ENCODE peak calls at places on chromosome 21, in five cellular contexts. W, I, Y, K and B are unnamed samples. For H3K4me1, the result is how much of the 10 kb centered on the place peaks cover.

GRCh38 chr21:33266784-33267135 is 593 bp downstream of the IL10RB start:
- DNase-seq in W (peak), K (no peak), Y (no peak), I (no peak), B (no peak)

GRCh38 chr21:25489673-25490072 is 117.6 kb downstream of the MRPL39 start:
- DNase-seq in K (no peak), Y (no peak), W (no peak), I (no peak), B (no peak)

GRCh38 chr21:29201186-29201585 is 70.7 kb downstream of the MAP3K7CL start:
- DNase-seq in Y (no peak), K (no peak), W (no peak), I (no peak), B (no peak)

GRCh38 chr21:33089439-33089838 is 19.5 kb downstream of the OLIG1 start:
- DNase-seq in W (no peak), I (no peak), Y (no peak), K (no peak), B (no peak)

GRCh38 chr21:26374817-26375216 is 198.3 kb downstream of the CYYR1 start:
- DNase-seq in K (no peak), I (no peak), W (no peak), Y (no peak), B (no peak)

GRCh38 chr21:14981246-14981645 is 83.6 kb downstream of the NRIP1 start:
- DNase-seq in I (no peak), K (no peak), Y (no peak), W (no peak), B (no peak)

GRCh38 chr21:33587792-33588484 is 546 bp downstream of the DONSON start:
- DNase-seq in I (peak), K (peak), Y (peak), W (peak), B (no peak)

GRCh38 chr21:28516996-28517592 is 475.6 kb downstream of the LTN1 start:
- DNase-seq in K (peak), W (no peak), Y (peak), I (peak), B (peak)

GRCh38 chr21:29157084-29157483 is 26.6 kb downstream of the MAP3K7CL start:
- DNase-seq in W (no peak), Y (no peak), I (no peak), K (no peak), B (no peak)

GRCh38 chr21:35178812-35179211 is 129.7 kb upstream of the RUNX1 start:
- DNase-seq in K (no peak), Y (no peak), I (peak), W (no peak), B (no peak)

GRCh38 chr21:31288191-31288590 is 55.9 kb downstream of the TIAM1 start:
- DNase-seq in W (no peak), Y (no peak), K (no peak), I (no peak), B (no peak)

GRCh38 chr21:29125199-29125598 is 5.2 kb upstream of the MAP3K7CL start:
- DNase-seq in Y (no peak), W (no peak), K (no peak), I (no peak), B (no peak)

GRCh38 chr21:36175771-36176565 is 19.3 kb downstream of the DOP1B start:
- DNase-seq in I (no peak), W (no peak), Y (no peak), K (no peak), B (no peak)

GRCh38 chr21:34078915-34079314 is 5.5 kb downstream of the MRPS6 start:
- DNase-seq in K (no peak), W (no peak), Y (no peak), I (no peak), B (no peak)

GRCh38 chr21:14991957-14992356 is 72.8 kb downstream of the NRIP1 start:
- DNase-seq in W (no peak), I (no peak), Y (no peak), K (no peak), B (no peak)

GRCh38 chr21:32545948-32546441 is 39.3 kb downstream of the TCP10L start:
- DNase-seq in W (peak), I (no peak), Y (no peak), K (no peak), B (no peak)

GRCh38 chr21:39641827-39642450 is 29.2 kb downstream of the B3GALT5 start:
- DNase-seq in W (no peak), I (no peak), Y (no peak), K (no peak), B (no peak)
- H3K4me1 ChIP-seq in W (under half), I (under half), Y (under half), K (under half), B (under half)

GRCh38 chr21:37227071-37228002 is 39.8 kb downstream of the VPS26C start:
- DNase-seq in Y (no peak), I (no peak), W (no peak), K (no peak), B (no peak)
- H3K4me1 ChIP-seq in Y (under half), I (under half), W (under half), K (under half), B (under half)

GRCh38 chr21:44300262-44300959 is 558 bp downstream of the PFKL start:
- DNase-seq in W (peak), Y (peak), K (peak), I (peak), B (no peak)
- H3K4me1 ChIP-seq in W (half or more), Y (under half), K (under half), I (under half), B (under half)

DNA sequence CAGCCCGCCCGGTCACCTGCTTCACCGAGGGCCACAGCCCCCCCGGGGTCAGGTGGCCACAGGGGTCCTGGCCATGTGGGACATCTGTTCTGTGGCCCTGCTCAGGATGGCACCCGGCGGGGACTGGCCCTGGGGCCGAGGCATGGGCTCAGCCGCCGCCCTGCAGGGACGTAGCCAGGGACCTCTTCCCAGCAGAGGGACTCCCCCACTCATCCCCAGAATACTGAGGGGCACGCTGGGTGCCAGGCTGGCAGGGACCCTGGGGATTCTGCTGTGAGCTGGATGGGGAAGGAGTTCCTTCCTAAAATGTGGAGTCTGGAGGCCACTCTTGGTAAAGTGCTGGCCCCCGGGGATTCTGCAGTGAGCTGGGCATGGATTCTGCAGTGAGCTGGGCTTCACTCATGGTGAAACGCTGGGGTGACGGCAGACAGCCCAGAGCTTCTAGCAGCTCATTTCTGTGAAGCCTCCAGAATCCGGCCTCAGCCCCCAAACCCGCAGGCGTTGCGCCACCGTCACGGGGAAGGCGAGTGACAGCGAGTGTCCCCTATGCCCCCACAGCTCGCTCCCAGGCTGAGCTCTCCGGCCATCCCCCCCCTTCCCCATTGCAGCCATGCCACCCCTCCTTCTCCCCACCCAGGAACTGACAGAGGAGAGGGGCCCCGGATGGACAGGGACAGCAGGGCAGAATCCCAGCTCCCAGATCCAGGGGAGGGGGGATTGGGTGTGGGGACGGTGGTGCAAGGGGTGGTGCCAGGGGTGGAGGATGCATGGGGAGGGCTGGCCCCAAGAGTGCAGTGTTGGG is 1.4 kb downstream of the ITGB2 start:
- DNase-seq in K (no peak), I (no peak), W (no peak), Y (no peak), B (no peak)
- H3K4me1 ChIP-seq in K (under half), I (under half), W (under half), Y (under half), B (under half)

DNA sequence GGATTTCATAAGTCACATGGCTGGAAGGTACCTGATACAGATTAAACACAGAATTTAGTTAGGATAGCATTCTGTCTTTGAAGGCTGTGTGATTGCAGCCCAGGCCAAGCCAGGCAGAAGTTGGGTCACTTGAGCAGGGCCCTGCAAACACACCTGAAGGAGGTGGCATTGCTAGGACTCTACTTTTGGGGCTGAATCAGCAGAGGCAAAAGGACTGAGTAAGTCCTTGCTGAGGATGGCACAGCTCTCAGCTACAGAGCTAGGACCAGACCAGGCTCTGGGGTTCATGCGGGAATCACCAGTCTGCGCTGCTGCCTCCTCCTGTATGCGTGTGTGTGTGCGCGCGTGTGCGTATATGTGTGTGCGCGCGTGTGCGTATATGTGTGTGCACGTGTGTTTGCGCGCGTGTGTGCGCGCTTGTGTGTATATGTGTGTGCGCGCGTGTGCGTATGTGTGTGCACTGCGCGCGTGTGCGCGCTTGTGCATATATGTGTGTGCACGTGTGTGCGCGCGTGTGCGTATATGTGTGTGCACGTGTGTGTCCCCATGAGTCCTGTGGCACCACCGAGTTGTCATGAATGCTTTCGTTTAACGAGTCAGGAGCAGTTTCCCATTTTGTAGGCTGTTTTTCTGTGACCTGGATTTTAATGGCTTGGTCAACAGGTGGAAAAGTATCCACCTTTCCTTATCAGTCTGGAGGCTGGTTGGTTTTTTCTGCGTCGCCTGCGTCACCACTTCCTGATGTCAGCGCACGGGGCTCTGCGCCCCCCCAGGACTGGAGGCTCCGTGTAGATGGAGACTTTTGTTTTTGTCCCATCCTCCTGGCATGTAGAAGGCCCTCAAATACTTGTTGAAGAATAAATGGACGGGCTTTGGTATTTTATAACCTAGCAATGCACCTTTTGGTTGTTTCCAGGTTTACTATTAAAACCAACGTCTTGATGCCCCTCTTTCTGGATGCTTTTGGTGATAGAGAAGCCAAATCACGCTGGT is 34.7 kb downstream of the ADARB1 start:
- DNase-seq in I (no peak), K (no peak), Y (no peak), W (no peak), B (no peak)
- H3K4me1 ChIP-seq in I (under half), K (under half), Y (under half), W (under half), B (under half)

DNA sequence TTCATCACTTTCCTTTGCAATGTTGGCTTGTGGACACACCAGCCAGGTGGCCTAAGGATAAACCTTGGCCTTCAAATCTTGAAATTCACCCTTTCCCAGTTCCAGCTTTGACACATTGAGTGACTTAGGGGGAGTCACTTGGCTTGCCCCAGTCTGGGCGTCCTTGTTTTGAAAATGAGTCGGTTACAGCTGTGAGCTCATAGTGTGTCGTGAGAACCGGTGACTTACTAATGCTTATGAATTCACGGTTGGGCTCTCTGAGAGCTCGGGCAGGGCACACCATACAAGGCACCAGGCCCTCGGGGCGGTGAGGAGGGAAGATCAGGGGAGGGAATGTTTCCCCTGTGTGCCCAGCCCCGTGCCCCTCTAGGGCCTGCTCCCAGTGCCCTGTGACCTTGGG is 126.9 kb upstream of the TMPRSS2 start:
- DNase-seq in K (no peak), I (peak), Y (no peak), W (no peak), B (no peak)
- H3K4me1 ChIP-seq in K (under half), I (under half), Y (under half), W (under half), B (under half)

GRCh38 chr21:38476385-38476784 is 21.9 kb downstream of the ERG start:
- DNase-seq in W (no peak), K (no peak), Y (peak), I (no peak), B (no peak)

GRCh38 chr21:38474796-38475195 is 23.5 kb downstream of the ERG start:
- DNase-seq in K (no peak), W (no peak), I (no peak), Y (no peak), B (no peak)

GRCh38 chr21:38474124-38474523 is 24.2 kb downstream of the ERG start:
- DNase-seq in Y (no peak), W (no peak), I (no peak), K (no peak), B (no peak)

GRCh38 chr21:38477241-38477640 is 21.0 kb downstream of the ERG start:
- DNase-seq in K (no peak), Y (no peak), W (no peak), I (no peak), B (no peak)

GRCh38 chr21:38475519-38475918 is 22.8 kb downstream of the ERG start:
- DNase-seq in Y (no peak), W (no peak), K (no peak), I (no peak), B (no peak)
- H3K4me1 ChIP-seq in Y (under half), W (under half), K (under half), I (under half), B (under half)

DNA sequence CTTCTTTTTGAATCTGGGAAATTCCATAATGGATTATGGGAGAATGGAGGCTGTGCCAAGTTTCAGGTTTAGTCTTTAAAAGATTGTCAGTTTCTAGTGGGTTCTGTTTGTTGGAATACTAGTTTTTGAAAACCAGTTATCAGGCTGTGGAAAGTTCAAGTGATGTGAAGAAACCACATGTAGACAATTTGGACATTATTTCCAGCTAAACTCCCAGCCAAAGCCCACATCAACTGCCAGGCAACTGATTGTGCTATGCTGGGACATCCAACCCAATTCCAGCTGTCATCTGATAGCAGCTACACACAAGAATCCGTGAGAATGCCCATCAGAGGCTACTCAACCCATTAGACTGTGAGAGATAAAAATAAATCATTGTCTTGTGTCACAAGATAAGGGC is 546.1 kb upstream of the ADAMTS5 start:
- DNase-seq in K (no peak), Y (no peak), W (no peak), I (no peak), B (no peak)
- H3K4me1 ChIP-seq in K (under half), Y (under half), W (under half), I (under half), B (under half)

GRCh38 chr21:46620846-46621245 is 14.6 kb upstream of the PRMT2 start:
- DNase-seq in K (no peak), Y (no peak), W (no peak), I (no peak), B (no peak)
- H3K4me1 ChIP-seq in K (under half), Y (under half), W (under half), I (under half), B (under half)

GRCh38 chr21:41956926-41957729 is 3.3 kb upstream of the C2CD2 start:
- DNase-seq in I (peak), K (no peak), W (peak), Y (no peak), B (no peak)
- H3K4me1 ChIP-seq in I (under half), K (under half), W (half or more), Y (under half), B (under half)